ENCODE peak calls at places on chromosomes 16 and 17, in five cellular contexts. U is cardiac septum, S is H54, T is anterior cingulate cortex, C is body of pancreas. X is an unnamed sample.

GRCh38 chr16:53415504-53415903 is 18.8 kb upstream of the RBL2 start:
- DNase-seq in U (no peak), S (peak; percentile 12), T (no peak), C (no peak), X (no peak)

GRCh38 chr16:5468488-5468887 is 370.9 kb upstream of the EEF2KMT start:
- DNase-seq in U (no peak), S (no peak), T (no peak), C (no peak), X (no peak)

GRCh38 chr16:68396481-68396880 is 51.8 kb downstream of the SMPD3 start:
- DNase-seq in U (no peak), S (no peak), T (no peak), C (peak; percentile 82), X (peak; percentile 34)

GRCh38 chr17:36755586-36755985 is 154.2 kb downstream of the MRM1 start:
- DNase-seq in U (no peak), S (peak; percentile 47), T (no peak), C (no peak), X (peak; percentile 41)

GRCh38 chr17:60557805-60558204 is 31.8 kb upstream of the APPBP2 start:
- DNase-seq in U (no peak), S (no peak), T (no peak), C (no peak), X (no peak)

GRCh38 chr16:66150691-66151090 is 215.8 kb upstream of the CDH5 start:
- DNase-seq in U (no peak), S (no peak), T (no peak), C (no peak), X (no peak)

GRCh38 chr17:40284085-40284713 is 3.5 kb upstream of the CDC6 start:
- DNase-seq in U (peak; percentile 20), S (no peak), T (no peak), C (peak; percentile 32), X (no peak)

GRCh38 chr17:74949455-74950115 is 13.9 kb downstream of the OTOP3 start:
- DNase-seq in U (no peak), S (no peak), T (no peak), C (no peak), X (no peak)

GRCh38 chr17:34850023-34850422 is 111.2 kb downstream of the CCT6B start:
- DNase-seq in U (no peak), S (no peak), T (no peak), C (no peak), X (no peak)

GRCh38 chr16:11406177-11406560 is 60.9 kb downstream of the RMI2 start:
- DNase-seq in U (no peak), S (no peak), T (no peak), C (no peak), X (no peak)

GRCh38 chr17:40070895-40071719 is 8.3 kb downstream of the THRA start:
- DNase-seq in U (no peak), S (no peak), T (peak; percentile 56), C (peak; percentile 96), X (no peak)

GRCh38 chr17:66468241-66469087 is 166.1 kb downstream of the PRKCA start:
- DNase-seq in U (no peak), S (no peak), T (peak; percentile 34), C (no peak), X (no peak)

GRCh38 chr16:22318690-22319358 is 21.6 kb downstream of the POLR3E start:
- DNase-seq in U (no peak), S (peak; percentile 51), T (no peak), C (no peak), X (peak; percentile 57)

GRCh38 chr17:80845863-80846671 is 145.6 kb upstream of the CHMP6 start:
- DNase-seq in U (peak; percentile 54), S (no peak), T (no peak), C (no peak), X (no peak)

GRCh38 chr16:81708459-81709368 is 70.4 kb upstream of the PLCG2 start:
- DNase-seq in U (no peak), S (no peak), T (peak; percentile 35), C (peak; percentile 75), X (no peak)

GRCh38 chr17:2071421-2072281 is 16.7 kb downstream of the HIC1 start:
- DNase-seq in U (no peak), S (no peak), T (no peak), C (no peak), X (no peak)

GRCh38 chr17:3920940-3921852 is 4.9 kb upstream of the P2RX1 start:
- DNase-seq in U (no peak), S (no peak), T (no peak), C (peak; percentile 57), X (no peak)

GRCh38 chr16:26058326-26058725 is 366.6 kb downstream of the HS3ST4 start:
- DNase-seq in U (no peak), S (no peak), T (no peak), C (no peak), X (no peak)

GRCh38 chr17:7841309-7841621 is 7.2 kb downstream of the KDM6B start:
- DNase-seq in U (no peak), S (no peak), T (no peak), C (no peak), X (no peak)

GRCh38 chr16:11203111-11203623 is 52.8 kb downstream of the SOCS1 start:
- DNase-seq in U (no peak), S (no peak), T (no peak), C (no peak), X (no peak)

GRCh38 chr16:23048164-23048563 is 101.1 kb downstream of the USP31 start:
- DNase-seq in U (no peak), S (no peak), T (no peak), C (no peak), X (no peak)

GRCh38 chr17:41008811-41009210 is at the start of gene KRTAP3-1:
- DNase-seq in U (no peak), S (no peak), T (no peak), C (no peak), X (no peak)

GRCh38 chr17:46163316-46163715 is 29.9 kb downstream of the KANSL1 start:
- DNase-seq in U (no peak), S (no peak), T (no peak), C (no peak), X (no peak)

GRCh38 chr16:28905800-28906372 is 19.2 kb downstream of the RABEP2 start:
- DNase-seq in U (no peak), S (no peak), T (no peak), C (no peak), X (no peak)

GRCh38 chr17:1365445-1366039 is 34.5 kb downstream of the YWHAE start:
- DNase-seq in U (peak; percentile 79), S (peak; percentile 35), T (peak; percentile 28), C (peak; percentile 67), X (peak; percentile 47)

GRCh38 chr17:22441776-22442175 is 749.5 kb downstream of the KCNJ18 start:
- DNase-seq in U (no peak), S (no peak), T (no peak), C (no peak), X (no peak)

X was measured in activated T-helper 2 cell treated with anti-CD3 and anti-CD28 coated beads, Interferon-gamma antibody, Interleukin-2, Interleukin-4, amounts not matched to agents 10 μg/mL and 5 μg/mL and 100 μg/mL, durations not matched to agents 14 hours and 24 hours and 36 hours.